ENCODE peak calls at places on chromosome 5, in eight cellular contexts. N, X, A, G, P, Z, B and Y are unnamed samples.

GRCh38 chr5:73299017-73299630 is 126.1 kb downstream of the TMEM174 start:
- DNase-seq in N (peak), X (peak), P (no peak), B (peak), Z (no peak), A (no peak), G (peak), Y (no peak)

GRCh38 chr5:1311443-1312055 is 16.7 kb upstream of the TERT start:
- DNase-seq in Z (no peak), B (no peak), P (no peak), G (no peak), N (no peak), X (no peak), A (no peak), Y (no peak)

GRCh38 chr5:55231476-55232193 is 1.8 kb downstream of the CCNO start:
- DNase-seq in A (peak), P (no peak), Z (peak), N (peak), X (peak), B (peak), G (peak), Y (no peak)

GRCh38 chr5:101531031-101531430 is 627.9 kb upstream of the ST8SIA4 start:
- DNase-seq in G (no peak), A (no peak), P (no peak), X (no peak), B (no peak), Z (peak), N (no peak), Y (no peak)

GRCh38 chr5:87390576-87391199 is 22.0 kb downstream of the CCNH start:
- DNase-seq in N (no peak), G (no peak), P (no peak), B (no peak), A (no peak), X (no peak), Z (no peak), Y (no peak)

GRCh38 chr5:58407042-58407709 is 52.7 kb downstream of the PLK2 start:
- DNase-seq in B (peak), P (no peak), G (peak), A (no peak), N (peak), Z (no peak), X (no peak), Y (no peak)

GRCh38 chr5:35046754-35047153 is 995 bp downstream of the AGXT2 start:
- DNase-seq in N (peak), P (no peak), A (no peak), X (no peak), G (no peak), Z (no peak), B (peak), Y (no peak)

GRCh38 chr5:99334936-99335335 is 406.1 kb upstream of the CHD1 start:
- DNase-seq in B (no peak), X (no peak), P (no peak), Z (no peak), G (no peak), A (no peak), N (no peak), Y (no peak)

GRCh38 chr5:15933481-15934207 is 245.9 kb downstream of the MARCHF11 start:
- DNase-seq in Z (no peak), G (no peak), N (no peak), A (no peak), X (no peak), P (no peak), B (peak), Y (no peak)

GRCh38 chr5:52728686-52729085 is 59.0 kb upstream of the ITGA1 start:
- DNase-seq in G (no peak), Z (no peak), B (no peak), N (no peak), X (no peak), P (no peak), A (no peak), Y (no peak)

GRCh38 chr5:150082889-150083288 is 3.5 kb downstream of the CSF1R start:
- DNase-seq in A (no peak), G (no peak), B (no peak), N (no peak), Z (peak), X (no peak), P (no peak), Y (no peak)

GRCh38 chr5:35816881-35817521 is 39.7 kb upstream of the IL7R start:
- DNase-seq in B (no peak), Z (no peak), G (no peak), N (peak), P (no peak), A (no peak), X (no peak), Y (no peak)

GRCh38 chr5:13107553-13107952 is 836.9 kb downstream of the DNAH5 start:
- DNase-seq in A (no peak), B (no peak), G (no peak), N (peak), X (no peak), P (no peak), Z (no peak), Y (no peak)

GRCh38 chr5:145110826-145111225 is 724.3 kb downstream of the PRELID2 start:
- DNase-seq in G (no peak), A (no peak), X (no peak), P (no peak), N (no peak), B (no peak), Z (no peak), Y (no peak)

GRCh38 chr5:168585119-168585912 is 6.1 kb upstream of the PANK3 start:
- DNase-seq in P (no peak), G (no peak), X (no peak), B (no peak), N (no peak), A (no peak), Z (peak), Y (no peak)

GRCh38 chr5:4087110-4087509 is 491.5 kb downstream of the IRX1 start:
- DNase-seq in X (no peak), P (no peak), G (no peak), A (no peak), Z (no peak), B (no peak), N (no peak), Y (no peak)

GRCh38 chr5:83058718-83059117 is 18.5 kb downstream of the TMEM167A start:
- DNase-seq in B (no peak), X (no peak), Z (no peak), G (no peak), N (no peak), P (no peak), A (no peak), Y (no peak)

GRCh38 chr5:52041843-52042242 is 658.6 kb downstream of the ISL1 start:
- DNase-seq in Z (no peak), N (no peak), G (no peak), B (no peak), X (no peak), P (no peak), A (no peak), Y (no peak)

GRCh38 chr5:36607114-36607561 is 732 bp downstream of the SLC1A3 start:
- DNase-seq in A (no peak), P (no peak), N (peak), B (peak), X (peak), Z (no peak), G (peak), Y (peak)

GRCh38 chr5:174030289-174030688 is 15.2 kb upstream of the NSG2 start:
- DNase-seq in B (no peak), Z (no peak), P (no peak), G (no peak), N (no peak), A (no peak), X (no peak), Y (no peak)

GRCh38 chr5:22649076-22649475 is 204.1 kb downstream of the CDH12 start:
- DNase-seq in N (peak), B (no peak), X (peak), A (no peak), G (no peak), Z (no peak), P (peak), Y (no peak)

GRCh38 chr5:1776831-1777230 is 22.8 kb downstream of the MRPL36 start:
- DNase-seq in Z (no peak), G (no peak), N (no peak), B (no peak), A (no peak), P (no peak), X (no peak), Y (no peak)

GRCh38 chr5:153623906-153624765 is 133.7 kb downstream of the GRIA1 start:
- DNase-seq in G (no peak), X (no peak), A (no peak), N (peak), Z (no peak), B (peak), P (peak), Y (no peak)

GRCh38 chr5:131008329-131008728 is 156.7 kb downstream of the HINT1 start:
- DNase-seq in P (no peak), Z (no peak), N (no peak), B (no peak), X (no peak), G (no peak), A (no peak), Y (no peak)

GRCh38 chr5:60487466-60487865 is 212.5 kb downstream of the DEPDC1B start:
- DNase-seq in Z (no peak), G (no peak), X (no peak), N (no peak), B (no peak), A (no peak), P (no peak), Y (no peak)

GRCh38 chr5:75023368-75024159 is 28.8 kb downstream of the GCNT4 start:
- DNase-seq in X (no peak), G (no peak), Z (no peak), A (no peak), P (no peak), B (no peak), N (peak), Y (no peak)